ENCODE peak calls at places on chromosomes 2 and 18, in five cellular contexts. X, T, D, Q and M are unnamed samples.

GRCh38 chr18:58591286-58591685 is 37.6 kb downstream of the ALPK2 start:
- DNase-seq in X (no peak), Q (no peak), T (no peak), D (peak), M (no peak)

GRCh38 chr18:49032189-49032584 is 81.4 kb upstream of the SMAD7 start:
- DNase-seq in D (no peak), Q (no peak), T (no peak), X (no peak), M (no peak)

GRCh38 chr2:218485986-218486667 is 67.2 kb downstream of the VIL1 start:
- DNase-seq in T (no peak), X (no peak), D (no peak), Q (no peak), M (no peak)

GRCh38 chr2:73386342-73386868 is 769 bp downstream of the ALMS1 start:
- DNase-seq in Q (no peak), X (no peak), D (no peak), T (no peak), M (no peak)

GRCh38 chr2:219452361-219453317 is 18.0 kb downstream of the SPEG start:
- DNase-seq in T (peak), D (peak), Q (peak), X (no peak), M (no peak)

GRCh38 chr2:24820175-24820513 is 26.9 kb downstream of the CENPO start:
- DNase-seq in X (no peak), D (no peak), T (no peak), Q (no peak), M (no peak)

GRCh38 chr2:230640540-230641011 is 72.1 kb upstream of the CAB39 start:
- DNase-seq in Q (peak), T (no peak), D (peak), X (no peak), M (no peak)

GRCh38 chr2:36525245-36525644 is 72.7 kb downstream of the FEZ2 start:
- DNase-seq in T (no peak), Q (no peak), X (no peak), D (no peak), M (no peak)

GRCh38 chr2:100677611-100678185 is 114.9 kb downstream of the PDCL3 start:
- DNase-seq in X (no peak), T (no peak), Q (peak), D (no peak), M (no peak)

GRCh38 chr2:50225021-50225928 is 806.7 kb downstream of the NRXN1 start:
- DNase-seq in X (no peak), Q (no peak), T (no peak), D (no peak), M (no peak)

GRCh38 chr2:127100261-127101047 is 6.5 kb downstream of the BIN1 start:
- DNase-seq in D (peak), Q (no peak), X (no peak), T (peak), M (no peak)

GRCh38 chr2:41900299-41900698 is 147.5 kb upstream of the PKDCC start:
- DNase-seq in X (no peak), D (no peak), Q (no peak), T (no peak), M (no peak)

GRCh38 chr2:8841962-8842361 is 4.5 kb upstream of the KIDINS220 start:
- DNase-seq in T (no peak), D (no peak), Q (no peak), X (no peak), M (no peak)

GRCh38 chr18:70781860-70782453 is 493.1 kb downstream of the SOCS6 start:
- DNase-seq in Q (no peak), X (peak), T (peak), D (peak), M (no peak)

GRCh38 chr2:96951125-96951654 is 35.2 kb downstream of the FAM178B start:
- DNase-seq in D (peak), T (peak), Q (no peak), X (peak), M (peak)

GRCh38 chr2:148519013-148519412 is 125.5 kb upstream of the EPC2 start:
- DNase-seq in Q (no peak), T (no peak), D (no peak), X (no peak), M (no peak)

GRCh38 chr2:145652992-145653545 is 1133.2 kb upstream of the ZEB2 start:
- DNase-seq in D (peak), T (no peak), Q (no peak), X (no peak), M (no peak)

GRCh38 chr18:13147146-13147545 is 71.4 kb upstream of the LDLRAD4 start:
- DNase-seq in X (no peak), D (no peak), T (no peak), Q (no peak), M (no peak)

GRCh38 chr2:73971722-73972121 is 13.0 kb upstream of the TET3 start:
- DNase-seq in X (no peak), D (no peak), Q (no peak), T (no peak), M (no peak)

GRCh38 chr18:70337139-70337972 is 48.5 kb downstream of the SOCS6 start:
- DNase-seq in D (peak), T (no peak), X (peak), Q (no peak), M (no peak)

GRCh38 chr18:10443001-10443400 is 11.4 kb upstream of the APCDD1 start:
- DNase-seq in Q (no peak), D (no peak), X (no peak), T (no peak), M (no peak)

GRCh38 chr18:60549338-60549960 is 176.9 kb upstream of the MC4R start:
- DNase-seq in X (peak), D (peak), Q (no peak), T (no peak), M (no peak)

GRCh38 chr2:179622635-179623034 is 238.8 kb downstream of the ZNF385B start:
- DNase-seq in Q (no peak), T (no peak), X (no peak), D (no peak), M (no peak)

GRCh38 chr2:47072018-47072691 is 83.0 kb downstream of the STPG4 start:
- DNase-seq in Q (peak), D (no peak), T (peak), X (no peak), M (no peak)

GRCh38 chr2:219453691-219454131 is 19.1 kb downstream of the SPEG start:
- DNase-seq in Q (peak), T (no peak), D (peak), X (peak), M (no peak)

GRCh38 chr2:240430595-240430994 is 4.9 kb upstream of the GPC1 start:
- DNase-seq in T (peak), D (no peak), Q (peak), X (no peak), M (peak)

GRCh38 chr2:8265827-8266226 is 416.0 kb upstream of the ID2 start:
- DNase-seq in X (no peak), D (no peak), T (no peak), Q (no peak), M (no peak)

GRCh38 chr2:218418321-218418716 is 604 bp upstream of the VIL1 start:
- DNase-seq in Q (no peak), X (no peak), D (no peak), T (no peak), M (no peak)

GRCh38 chr2:213021971-213022899 is 129.2 kb downstream of the IKZF2 start:
- DNase-seq in Q (no peak), T (no peak), X (no peak), D (peak), M (no peak)

GRCh38 chr18:50170004-50170403 is 24.9 kb downstream of the MYO5B start:
- DNase-seq in X (no peak), Q (no peak), D (no peak), T (no peak), M (no peak)
- TF ChIP-seq CTCF in X (no peak), Q (no peak), D (no peak), T (no peak), M (no peak)

GRCh38 chr2:10709290-10709939 is 12.0 kb upstream of the ATP6V1C2 start:
- DNase-seq in X (peak), Q (no peak), T (no peak), D (peak), M (no peak)
- TF ChIP-seq CTCF in X (peak), Q (no peak), T (no peak), D (peak), M (no peak)

DNA sequence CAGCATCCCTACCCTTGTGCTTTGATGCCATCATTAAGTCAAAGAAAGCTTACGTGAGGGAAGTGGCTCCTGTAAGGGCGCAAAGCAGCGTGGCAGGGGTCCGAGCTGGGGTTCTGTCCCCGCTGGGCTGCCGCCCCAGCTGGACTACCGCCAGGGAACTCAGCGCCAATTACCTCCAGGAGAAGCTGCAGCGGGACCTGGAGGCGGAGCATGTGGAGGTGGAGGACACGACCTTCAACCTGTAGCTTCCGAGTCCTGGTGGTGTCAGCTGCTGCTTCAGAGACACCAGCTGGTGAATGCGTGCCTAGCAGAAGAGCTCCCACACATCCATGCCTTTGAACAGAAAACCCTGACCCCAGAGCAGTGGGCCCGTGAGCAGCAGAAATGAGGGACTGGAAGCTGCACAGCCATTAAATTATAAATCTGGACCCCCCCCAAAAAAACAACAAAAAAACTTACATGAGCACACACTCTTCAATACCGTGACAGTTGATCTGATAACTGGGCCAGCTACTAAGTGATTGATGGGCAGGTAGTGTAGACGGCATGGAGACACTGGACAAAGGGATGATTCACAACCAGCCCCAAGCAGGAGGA is 20.1 kb upstream of the YES1 start:
- DNase-seq in T (no peak), X (peak), Q (no peak), D (no peak), M (no peak)
- TF ChIP-seq CTCF in T (no peak), X (no peak), Q (no peak), D (peak), M (no peak)

DNA sequence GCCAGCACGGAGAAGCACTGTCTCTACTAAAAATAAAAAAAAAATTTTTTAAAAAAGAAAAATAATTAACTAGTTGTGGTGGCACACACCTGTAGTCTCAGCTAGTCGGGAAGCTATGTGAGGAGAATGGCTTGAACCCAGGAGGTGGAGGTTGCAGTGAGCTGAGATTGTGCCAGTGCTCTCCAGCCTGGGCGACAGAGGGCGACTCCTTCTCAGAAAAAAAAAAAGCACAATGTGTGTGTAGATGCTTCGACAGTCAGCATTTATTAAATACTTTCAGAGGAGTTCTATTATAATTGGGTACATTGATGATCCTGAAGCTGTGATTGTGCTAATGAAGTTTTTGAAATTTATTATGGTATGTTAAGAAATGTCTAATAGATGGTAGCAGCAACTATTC is 46.5 kb downstream of the XIRP2 start:
- DNase-seq in X (no peak), D (no peak), Q (no peak), T (no peak), M (no peak)
- TF ChIP-seq CTCF in X (no peak), D (no peak), Q (no peak), T (no peak), M (no peak)

GRCh38 chr2:18742382-18742781 is 153.0 kb upstream of the NT5C1B start:
- DNase-seq in Q (peak), X (peak), T (no peak), D (no peak), M (no peak)
- TF ChIP-seq CTCF in Q (no peak), X (peak), T (no peak), D (peak), M (no peak)

GRCh38 chr2:111121028-111121872 is 536 bp downstream of the BCL2L11 start:
- DNase-seq in Q (peak), X (peak), T (peak), D (peak), M (peak)

GRCh38 chr2:111121873-111122630 is 1.3 kb downstream of the BCL2L11 start:
- DNase-seq in X (peak), T (peak), Q (peak), D (peak), M (peak)

GRCh38 chr2:111119004-111119846 is 1.5 kb upstream of the BCL2L11 start:
- DNase-seq in D (no peak), Q (no peak), X (peak), T (peak), M (peak)

GRCh38 chr2:111119847-111120252 is 864 bp upstream of the BCL2L11 start:
- DNase-seq in T (peak), Q (no peak), D (no peak), X (peak), M (no peak)

DNA sequence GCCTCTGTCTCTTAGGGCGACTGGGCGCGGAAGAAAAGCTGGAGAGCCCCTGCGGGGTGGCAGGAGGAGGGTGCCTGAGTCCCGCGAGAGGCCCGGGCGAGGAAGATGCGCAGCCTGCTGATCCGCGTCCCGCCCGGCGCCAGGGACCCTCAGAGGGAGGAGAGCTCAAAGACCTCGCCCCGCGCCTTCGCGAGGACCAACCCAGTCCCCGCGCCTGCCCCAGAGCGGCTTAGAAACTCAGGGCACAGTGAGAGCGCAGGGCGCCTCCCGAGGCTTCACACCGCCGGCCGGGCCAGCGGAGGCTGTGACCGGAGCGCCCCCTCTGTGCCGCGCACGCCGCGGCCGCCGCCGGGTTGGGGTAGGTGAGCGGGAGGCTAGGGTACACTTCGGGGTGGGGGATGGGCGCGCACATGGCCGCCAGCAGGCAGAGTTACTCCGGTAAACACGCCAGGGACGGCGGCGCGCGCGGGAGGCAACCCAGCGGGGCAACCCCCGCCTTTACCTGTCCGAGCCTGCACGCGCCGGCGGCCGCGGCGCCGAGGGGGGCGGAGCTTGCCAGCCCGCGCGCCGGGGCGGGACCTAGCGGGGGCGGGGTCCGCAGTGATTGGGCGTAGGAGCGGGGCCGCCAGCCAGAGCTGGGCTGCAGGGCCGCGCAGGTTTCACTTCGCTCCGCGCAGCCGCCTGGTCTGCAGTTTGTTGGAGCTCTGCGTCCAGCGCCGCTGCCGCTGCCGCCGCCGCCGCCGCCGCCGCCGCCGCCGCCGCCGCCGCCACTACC is at the start of gene BCL2L11:
- DNase-seq in T (peak), Q (peak), D (peak), X (peak), M (peak)
- TF ChIP-seq CTCF in T (no peak), Q (no peak), D (peak), X (peak), M (no peak)

DNA sequence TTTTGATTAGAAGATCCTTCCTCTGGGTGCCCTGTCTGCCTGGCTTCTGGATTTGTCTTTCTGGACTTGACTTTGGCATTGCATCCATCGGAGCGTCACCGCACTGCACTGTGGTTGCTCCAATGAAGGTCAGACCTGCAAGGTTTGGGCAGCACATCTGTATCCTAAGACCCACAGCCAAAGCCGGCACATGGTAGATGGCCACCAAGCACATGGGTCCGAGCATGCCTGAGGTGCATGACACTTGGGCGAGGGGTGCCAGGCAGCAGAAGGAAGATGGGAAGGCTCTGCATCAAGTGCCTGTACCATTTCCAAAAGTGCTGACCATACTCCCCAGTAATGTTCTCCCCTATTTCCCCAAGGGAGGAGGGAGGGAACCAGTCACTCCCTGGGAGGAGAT is 150.0 kb downstream of the LOXHD1 start:
- DNase-seq in D (no peak), X (no peak), T (no peak), Q (no peak), M (no peak)
- TF ChIP-seq CTCF in D (no peak), X (no peak), T (no peak), Q (no peak), M (no peak)